ENCODE peak calls at places on chromosomes 4 and X, in five cellular contexts. M is astrocyte of the spinal cord, D is ACHN, Z is NCI-H187, R is small intestine. F is an unnamed sample.

GRCh38 chrX:15376956-15377355 is 7.3 kb downstream of the VEGFD start:
- DNase-seq in D (no peak), Z (no peak), R (no peak), M (no peak), F (no peak)

GRCh38 chrX:43860646-43861370 is 21.4 kb downstream of the MAOB start:
- DNase-seq in Z (no peak), D (no peak), R (peak), M (peak), F (peak)

GRCh38 chr4:28675582-28675981 is 1814.9 kb downstream of the STIM2 start:
- DNase-seq in M (no peak), D (no peak), Z (no peak), R (no peak), F (no peak)

GRCh38 chrX:41369152-41369551 is 35.2 kb downstream of the DDX3X start:
- DNase-seq in Z (no peak), D (no peak), M (no peak), R (no peak), F (no peak)

GRCh38 chr4:186264660-186265059 is 1.3 kb upstream of the F11 start:
- DNase-seq in D (no peak), R (no peak), M (no peak), Z (no peak), F (no peak)

GRCh38 chr4:68326146-68326545 is 23.7 kb downstream of the YTHDC1 start:
- DNase-seq in D (no peak), Z (no peak), M (no peak), R (no peak), F (no peak)

GRCh38 chrX:69010339-69010738 is 154.9 kb downstream of the PJA1 start:
- DNase-seq in R (no peak), D (no peak), Z (no peak), M (no peak), F (no peak)

GRCh38 chrX:39848900-39849299 is 248.9 kb downstream of the BCOR start:
- DNase-seq in M (peak), R (no peak), Z (no peak), D (no peak), F (no peak)

GRCh38 chr4:112099701-112100289 is 45.5 kb upstream of the FAM241A start:
- DNase-seq in M (peak), D (peak), R (peak), Z (no peak), F (peak)

GRCh38 chr4:57424231-57424897 is 314.2 kb upstream of the IGFBP7 start:
- DNase-seq in D (peak), M (peak), R (no peak), Z (no peak), F (peak)

GRCh38 chr4:20086067-20086466 is 165.6 kb upstream of the SLIT2 start:
- DNase-seq in D (no peak), M (no peak), Z (no peak), R (no peak), F (no peak)

F was measured in lung microvascular endothelial cell.